ENCODE peak calls at places on chromosomes 12 and 14, in six cellular contexts. S is mesenchymal stem cell, C is trophoblast cell, D is H9, J is mesendoderm, B is neuronal stem cell. V is an unnamed sample.

GRCh38 chr12:41635731-41636130 is 447.6 kb downstream of the PDZRN4 start:
- DNase-seq in S (no peak), C (no peak), D (no peak), J (no peak), B (no peak), V (no peak)

GRCh38 chr12:55729592-55730446 is 1.0 kb upstream of the CD63 start:
- DNase-seq in S (peak; percentile 97), C (peak; percentile 92), D (peak; percentile 94), J (peak; percentile 95), B (peak; percentile 82), V (peak; percentile 94)

GRCh38 chr14:101017806-101018560 is 114.5 kb upstream of the RTL1 start:
- DNase-seq in S (no peak), C (no peak), D (peak; percentile 5), J (no peak), B (no peak), V (no peak)

GRCh38 chr14:67457782-67458181 is 30.7 kb downstream of the TMEM229B start:
- DNase-seq in S (no peak), C (no peak), D (peak; percentile 84), J (peak; percentile 67), B (peak; percentile 32), V (no peak)

GRCh38 chr12:121582583-121583333 is 1.9 kb upstream of the KDM2B start:
- DNase-seq in S (no peak), C (no peak), D (peak; percentile 87), J (peak; percentile 99), B (peak; percentile 86), V (no peak)

GRCh38 chr12:121038861-121039654 is at the start of gene OASL:
- DNase-seq in S (no peak), C (peak; percentile 19), D (no peak), J (no peak), B (no peak), V (no peak)

GRCh38 chr12:6540181-6540877 is 6.0 kb downstream of the GAPDH start:
- DNase-seq in S (peak; percentile 95), C (peak; percentile 62), D (peak; percentile 98), J (peak; percentile 97), B (no peak), V (peak; percentile 93)

GRCh38 chr14:79044894-79045624 is 874.9 kb downstream of the NRXN3 start:
- DNase-seq in S (peak; percentile 51), C (peak; percentile 93), D (peak; percentile 61), J (peak; percentile 90), B (no peak), V (peak; percentile 88)

GRCh38 chr14:69739486-69739885 is 27.5 kb upstream of the SRSF5 start:
- DNase-seq in S (no peak), C (no peak), D (no peak), J (no peak), B (no peak), V (no peak)

GRCh38 chr14:104528496-104528895 is 51.1 kb upstream of the C14orf180 start:
- DNase-seq in S (no peak), C (no peak), D (peak; percentile 28), J (no peak), B (no peak), V (no peak)

GRCh38 chr12:131574397-131574775 is 136.5 kb upstream of the SFSWAP start:
- DNase-seq in S (no peak), C (no peak), D (no peak), J (no peak), B (no peak), V (no peak)

GRCh38 chr12:108349245-108349644 is 10.1 kb upstream of the CMKLR1 start:
- DNase-seq in S (no peak), C (no peak), D (no peak), J (no peak), B (no peak), V (no peak)

DNA sequence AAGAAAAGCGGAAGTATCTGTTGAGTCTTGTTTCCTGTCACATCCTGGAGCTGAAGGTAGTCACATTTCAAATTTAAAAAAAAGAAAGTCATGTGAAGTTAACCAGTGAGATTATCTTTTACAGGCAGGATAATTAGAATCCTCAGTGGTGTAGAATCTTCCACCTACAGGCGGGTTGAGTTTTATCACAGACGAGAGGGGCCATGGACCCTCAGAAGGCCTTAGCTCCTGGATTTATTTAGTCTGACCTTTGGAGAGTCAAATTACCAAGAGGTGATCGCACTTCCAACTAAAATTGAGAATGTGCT is 13.0 kb upstream of the GNG2 start:
- DNase-seq in S (no peak), C (no peak), D (no peak), J (no peak), B (no peak), V (no peak)
- H3K4ac ChIP-seq in S (no peak overlapping the region), C (no peak overlapping the region), D (no peak overlapping the region), J (no peak overlapping the region), B (no peak overlapping the region), V (no peak overlapping the region)

GRCh38 chr12:19964549-19964948 is 403.8 kb upstream of the PDE3A start:
- DNase-seq in S (no peak), C (no peak), D (no peak), J (no peak), B (no peak), V (no peak)
- H3K27ac ChIP-seq in S (no peak overlapping the region), C (peak overlapping the region; percentile 91), D (no peak overlapping the region), J (no peak overlapping the region), B (no peak overlapping the region), V (no peak overlapping the region)

DNA sequence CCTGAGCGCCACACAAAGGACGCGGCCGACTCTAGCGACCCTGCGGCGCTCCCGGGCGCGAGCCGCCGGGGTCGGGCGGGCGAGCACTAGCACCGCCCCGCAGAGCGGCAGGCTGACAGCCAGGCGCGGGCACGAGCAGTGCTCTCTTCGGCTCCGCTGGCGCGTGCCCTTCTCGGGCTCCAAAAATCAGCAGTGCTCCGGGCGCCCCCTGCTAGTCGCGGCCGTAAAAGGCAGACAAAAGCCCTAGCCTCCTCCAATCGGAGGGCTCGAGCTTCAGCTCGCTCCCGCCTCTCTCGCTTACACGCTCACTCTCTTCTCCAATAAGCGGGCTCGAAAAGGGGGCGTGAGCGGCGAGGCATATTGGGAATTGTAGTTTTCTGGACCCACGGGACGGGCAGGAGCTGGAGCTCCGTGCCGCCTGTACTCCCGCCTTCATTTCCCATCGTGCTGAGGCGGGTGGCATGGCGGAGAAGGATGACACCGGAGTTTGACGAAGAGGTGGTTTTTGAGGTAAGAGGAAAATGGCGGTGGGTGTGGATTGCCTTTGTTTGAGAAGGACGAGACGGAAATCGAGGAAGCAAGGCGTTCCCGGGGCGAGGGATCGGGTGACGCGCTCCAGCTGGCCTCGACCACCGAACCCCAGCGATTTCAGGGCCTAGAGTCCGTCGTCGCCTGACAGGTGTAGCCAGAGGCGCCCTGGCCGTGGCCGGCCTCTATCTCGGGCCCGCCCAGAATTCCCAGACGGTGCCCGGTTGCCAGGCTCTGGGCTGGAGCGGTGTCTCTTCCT is at the start of the genes FGD6 and VEZT:
- DNase-seq in S (peak; percentile 99), C (peak; percentile 100), D (peak; percentile 100), J (peak; percentile 100), B (peak; percentile 99), V (peak; percentile 99)
- H3K4ac ChIP-seq in S (peak within 1 kb of the TSS; percentile 59), C (peak within 1 kb of the TSS; percentile 77), D (peak within 1 kb of the TSS; percentile 74), J (peak within 1 kb of the TSS; percentile 62), B (peak within 1 kb of the TSS; percentile 53), V (peak within 1 kb of the TSS; percentile 96)

DNA sequence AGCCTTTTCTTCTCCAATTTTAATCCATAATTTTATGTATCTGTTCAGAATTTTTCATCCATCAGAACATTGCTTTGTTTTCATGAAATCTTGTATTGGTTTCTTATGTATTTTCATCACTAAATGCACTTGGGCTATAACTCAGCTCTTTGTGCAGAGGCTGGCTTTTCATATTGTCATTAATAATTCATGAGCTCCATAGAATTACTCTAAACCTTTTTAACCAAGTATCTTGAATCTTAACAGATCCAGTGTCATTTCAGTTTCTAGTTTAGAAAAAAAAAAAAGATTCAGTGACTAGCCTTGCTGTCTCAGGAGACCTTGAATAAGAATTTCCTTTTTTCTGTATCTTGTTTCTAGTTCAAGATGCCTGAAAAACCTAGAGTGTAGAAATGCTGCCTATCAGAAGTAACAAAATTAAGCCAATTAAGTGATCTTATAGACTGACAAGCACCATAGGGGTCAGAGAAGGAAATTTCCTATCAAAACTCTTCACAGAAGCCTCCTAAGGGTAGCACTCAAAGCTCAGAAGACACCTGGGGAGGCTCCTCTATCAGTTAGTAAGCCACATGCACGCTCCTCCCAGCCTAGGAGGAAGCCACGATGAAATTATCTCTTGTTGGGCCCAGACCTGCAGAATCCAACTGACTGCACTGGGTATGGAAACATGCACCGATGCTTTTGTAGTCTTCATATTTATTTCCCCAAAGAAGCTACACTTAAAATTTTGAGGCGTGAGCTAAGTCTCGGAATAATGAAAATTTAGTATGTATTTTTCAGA is 163.4 kb downstream of the KICS2 start:
- DNase-seq in S (no peak), C (no peak), D (no peak), J (peak; percentile 37), B (no peak), V (no peak)
- H3K27ac ChIP-seq in S (no peak overlapping the region), C (no peak overlapping the region), D (no peak overlapping the region), J (no peak overlapping the region), B (no peak overlapping the region), V (no peak overlapping the region)

DNA sequence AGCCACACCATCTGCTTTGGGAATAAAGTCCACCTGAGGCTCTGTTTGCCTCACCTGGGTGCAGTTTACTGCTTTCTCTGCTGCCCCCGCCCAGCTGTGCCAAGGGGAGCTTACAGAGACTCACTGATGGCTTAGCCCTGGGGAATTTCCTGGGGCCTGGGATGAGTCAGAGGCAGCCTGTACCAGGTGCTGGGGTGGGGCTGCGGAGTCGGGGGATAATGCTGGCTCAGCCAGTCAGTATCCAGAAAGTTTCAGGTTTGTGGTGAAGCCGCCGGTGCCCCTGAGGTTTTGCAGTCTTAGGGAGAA is 22.3 kb downstream of the PLEKHG3 start:
- DNase-seq in S (peak; percentile 63), C (peak; percentile 64), D (peak; percentile 81), J (peak; percentile 64), B (no peak), V (peak; percentile 60)
- H3K4ac ChIP-seq in S (no peak overlapping the region), C (peak overlapping the region; percentile 28), D (no peak overlapping the region), J (no peak overlapping the region), B (no peak overlapping the region), V (no peak overlapping the region)

GRCh38 chr14:99136401-99136800 is 135.6 kb downstream of the BCL11B start:
- DNase-seq in S (no peak), C (no peak), D (peak; percentile 4), J (no peak), B (no peak), V (no peak)
- H3K27ac ChIP-seq in S (no peak overlapping the region), C (no peak overlapping the region), D (no peak overlapping the region), J (no peak overlapping the region), B (no peak overlapping the region), V (no peak overlapping the region)

DNA sequence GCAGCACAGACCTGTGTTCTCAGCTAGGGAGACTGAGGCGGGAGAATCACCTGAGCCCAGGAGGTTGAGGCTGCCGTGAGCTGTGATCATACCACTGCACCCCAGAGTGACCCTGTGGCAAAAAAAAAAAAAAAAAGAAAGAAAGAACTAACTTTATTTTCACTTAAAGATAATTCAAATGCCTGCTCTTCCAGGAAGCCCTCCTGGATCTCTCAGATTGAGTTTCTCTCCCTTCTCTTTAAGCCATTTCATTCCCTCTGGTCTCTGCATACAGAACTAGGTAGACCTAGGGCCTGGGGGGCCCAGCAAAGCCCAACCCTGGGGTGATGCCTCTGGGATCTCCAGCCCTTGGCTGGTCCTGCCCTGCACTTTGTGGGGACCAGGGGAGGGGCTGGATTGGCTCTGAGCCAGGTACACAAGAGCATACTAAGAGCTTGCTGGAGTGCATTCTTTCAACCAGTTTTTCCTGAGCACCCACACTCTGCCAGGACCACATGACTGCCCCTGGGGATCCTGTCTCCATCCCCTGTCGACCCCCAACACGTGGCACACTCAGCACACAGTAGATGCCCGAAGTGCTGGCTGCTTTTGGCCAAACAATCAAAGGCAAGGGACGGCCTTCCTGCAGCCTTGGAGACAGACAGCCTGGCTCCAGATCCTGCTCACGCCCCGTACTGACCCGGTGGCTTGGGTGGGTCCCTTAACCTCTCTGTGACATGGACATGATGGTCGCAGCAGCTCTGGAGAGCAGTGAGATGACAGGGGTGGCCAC is 52.7 kb downstream of the CYP46A1 start:
- DNase-seq in S (no peak), C (no peak), D (no peak), J (no peak), B (no peak), V (no peak)
- H3K4ac ChIP-seq in S (no peak overlapping the region), C (no peak overlapping the region), D (no peak overlapping the region), J (no peak overlapping the region), B (no peak overlapping the region), V (peak overlapping the region; percentile 85)

GRCh38 chr12:19440916-19441315 is 1.6 kb downstream of the AEBP2 start:
- DNase-seq in S (no peak), C (no peak), D (no peak), J (no peak), B (no peak), V (peak; percentile 40)
- H3K27ac ChIP-seq in S (no peak overlapping the region), C (no peak overlapping the region), D (no peak overlapping the region), J (no peak overlapping the region), B (no peak overlapping the region), V (peak overlapping the region; percentile 97)

V was measured in IMR-90.